ENCODE peak calls at places on chromosomes 6 and 20, in ten cellular contexts. One of them, this sample, is unnamed.

GRCh38 chr6:116562614-116563013 is 8.7 kb upstream of the RWDD1 start:
- DNase-seq in BJ: no peak
- DNase-seq in endodermal cell: no peak
- DNase-seq in nephron progenitor cell: no peak
- DNase-seq in A673: no peak
- DNase-seq in mesothelial cell of epicardium: no peak
- DNase-seq in coronary artery: no peak
- DNase-seq in sigmoid colon: no peak
- DNase-seq in astrocyte: no peak
- DNase-seq in kidney epithelial cell: no peak
- DNase-seq in this sample: no peak

GRCh38 chr6:150813319-150813992 is 52.0 kb upstream of the MTHFD1L start:
- DNase-seq in BJ: no peak
- DNase-seq in endodermal cell: no peak
- DNase-seq in nephron progenitor cell: no peak
- DNase-seq in A673: peak
- DNase-seq in mesothelial cell of epicardium: no peak
- DNase-seq in coronary artery: no peak
- DNase-seq in sigmoid colon: no peak
- DNase-seq in astrocyte: peak
- DNase-seq in kidney epithelial cell: no peak
- DNase-seq in this sample: no peak

GRCh38 chr6:131995924-131996323 is 44.8 kb upstream of the CCN2 start:
- DNase-seq in BJ: peak
- DNase-seq in endodermal cell: no peak
- DNase-seq in nephron progenitor cell: no peak
- DNase-seq in A673: peak
- DNase-seq in mesothelial cell of epicardium: no peak
- DNase-seq in coronary artery: no peak
- DNase-seq in sigmoid colon: no peak
- DNase-seq in astrocyte: peak
- DNase-seq in kidney epithelial cell: peak
- DNase-seq in this sample: no peak

GRCh38 chr6:33015798-33016197 is 6.4 kb upstream of the HLA-DOA start:
- DNase-seq in BJ: no peak
- DNase-seq in endodermal cell: no peak
- DNase-seq in nephron progenitor cell: no peak
- DNase-seq in A673: no peak
- DNase-seq in mesothelial cell of epicardium: no peak
- DNase-seq in coronary artery: no peak
- DNase-seq in sigmoid colon: no peak
- DNase-seq in astrocyte: no peak
- DNase-seq in kidney epithelial cell: no peak
- DNase-seq in this sample: no peak

GRCh38 chr6:131765081-131765852 is 42.6 kb upstream of the ENPP1 start:
- DNase-seq in BJ: peak
- DNase-seq in endodermal cell: peak
- DNase-seq in nephron progenitor cell: no peak
- DNase-seq in A673: no peak
- DNase-seq in mesothelial cell of epicardium: no peak
- DNase-seq in coronary artery: no peak
- DNase-seq in sigmoid colon: no peak
- DNase-seq in astrocyte: peak
- DNase-seq in kidney epithelial cell: no peak
- DNase-seq in this sample: no peak

GRCh38 chr6:148154648-148155047 is 188.0 kb upstream of the SASH1 start:
- DNase-seq in BJ: no peak
- DNase-seq in endodermal cell: no peak
- DNase-seq in nephron progenitor cell: no peak
- DNase-seq in A673: no peak
- DNase-seq in mesothelial cell of epicardium: no peak
- DNase-seq in coronary artery: no peak
- DNase-seq in sigmoid colon: no peak
- DNase-seq in astrocyte: no peak
- DNase-seq in kidney epithelial cell: no peak
- DNase-seq in this sample: no peak

GRCh38 chr20:2128542-2128941 is 26.9 kb downstream of the STK35 start:
- DNase-seq in BJ: no peak
- DNase-seq in endodermal cell: no peak
- DNase-seq in nephron progenitor cell: no peak
- DNase-seq in A673: no peak
- DNase-seq in mesothelial cell of epicardium: no peak
- DNase-seq in coronary artery: no peak
- DNase-seq in sigmoid colon: no peak
- DNase-seq in astrocyte: no peak
- DNase-seq in kidney epithelial cell: no peak
- DNase-seq in this sample: no peak

GRCh38 chr20:41058674-41059008 is 30.0 kb downstream of the TOP1 start:
- DNase-seq in BJ: no peak
- DNase-seq in endodermal cell: no peak
- DNase-seq in nephron progenitor cell: no peak
- DNase-seq in A673: no peak
- DNase-seq in mesothelial cell of epicardium: no peak
- DNase-seq in coronary artery: no peak
- DNase-seq in sigmoid colon: no peak
- DNase-seq in astrocyte: no peak
- DNase-seq in kidney epithelial cell: no peak
- DNase-seq in this sample: no peak

GRCh38 chr6:1314617-1315016 is 2.7 kb downstream of the FOXQ1 start:
- DNase-seq in BJ: no peak
- DNase-seq in endodermal cell: no peak
- DNase-seq in nephron progenitor cell: no peak
- DNase-seq in A673: no peak
- DNase-seq in mesothelial cell of epicardium: no peak
- DNase-seq in coronary artery: no peak
- DNase-seq in sigmoid colon: no peak
- DNase-seq in astrocyte: no peak
- DNase-seq in kidney epithelial cell: no peak
- DNase-seq in this sample: no peak

GRCh38 chr6:1313364-1313754 is 1.5 kb downstream of the FOXQ1 start:
- DNase-seq in BJ: no peak
- DNase-seq in endodermal cell: no peak
- DNase-seq in nephron progenitor cell: no peak
- DNase-seq in A673: no peak
- DNase-seq in mesothelial cell of epicardium: no peak
- DNase-seq in coronary artery: no peak
- DNase-seq in sigmoid colon: no peak
- DNase-seq in astrocyte: no peak
- DNase-seq in kidney epithelial cell: no peak
- DNase-seq in this sample: peak

GRCh38 chr6:1312444-1313363 is 806 bp downstream of the FOXQ1 start:
- DNase-seq in BJ: no peak
- DNase-seq in endodermal cell: peak
- DNase-seq in nephron progenitor cell: peak
- DNase-seq in A673: peak
- DNase-seq in mesothelial cell of epicardium: no peak
- DNase-seq in coronary artery: no peak
- DNase-seq in sigmoid colon: no peak
- DNase-seq in astrocyte: no peak
- DNase-seq in kidney epithelial cell: no peak
- DNase-seq in this sample: peak

GRCh38 chr6:1315201-1315559 is 3.3 kb downstream of the FOXQ1 start:
- DNase-seq in BJ: no peak
- DNase-seq in endodermal cell: no peak
- DNase-seq in nephron progenitor cell: no peak
- DNase-seq in A673: no peak
- DNase-seq in mesothelial cell of epicardium: no peak
- DNase-seq in coronary artery: no peak
- DNase-seq in sigmoid colon: no peak
- DNase-seq in astrocyte: no peak
- DNase-seq in kidney epithelial cell: no peak
- DNase-seq in this sample: no peak

DNA sequence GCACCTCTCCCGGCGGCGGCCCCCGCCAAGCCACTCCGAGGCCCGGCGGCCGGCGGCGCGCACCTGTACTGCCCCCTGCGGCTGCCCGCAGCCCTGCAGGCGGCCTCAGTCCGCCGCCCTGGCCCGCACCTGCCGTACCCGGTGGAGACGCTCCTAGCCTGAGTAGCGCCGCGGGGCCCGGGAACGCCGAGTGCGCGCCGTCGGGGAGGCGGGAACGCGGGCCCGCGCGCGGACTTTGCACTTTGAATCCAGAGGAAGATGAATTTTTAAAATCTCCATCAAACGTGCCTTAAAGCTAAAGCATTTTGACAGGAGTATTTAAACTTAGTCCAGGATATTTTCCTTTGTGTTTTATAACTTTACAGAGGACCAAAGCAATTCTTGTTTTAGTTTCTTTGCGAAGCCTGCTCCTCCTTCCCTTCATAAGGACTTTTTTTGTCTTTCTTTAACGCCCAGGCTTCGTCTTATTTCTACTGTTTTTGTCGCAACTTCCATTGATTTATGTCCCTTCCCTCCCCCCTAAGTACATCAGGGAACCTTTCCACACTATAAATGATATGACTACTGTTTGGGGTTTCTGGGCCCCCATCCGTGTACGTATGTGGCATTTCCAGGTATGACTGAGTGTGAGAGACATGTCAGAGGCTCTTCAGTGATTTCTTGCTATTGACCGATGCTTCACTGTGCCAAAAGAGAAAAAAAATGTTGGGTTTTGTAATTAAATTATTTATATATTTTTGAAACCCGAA is 2.0 kb downstream of the FOXQ1 start:
- DNase-seq in BJ: no peak
- DNase-seq in endodermal cell: peak
- DNase-seq in nephron progenitor cell: peak
- DNase-seq in A673: no peak
- DNase-seq in mesothelial cell of epicardium: peak
- DNase-seq in coronary artery: no peak
- DNase-seq in sigmoid colon: no peak
- DNase-seq in astrocyte: no peak
- DNase-seq in kidney epithelial cell: no peak
- DNase-seq in this sample: peak
- TF ChIP-seq CTCF in BJ: peak
- TF ChIP-seq CTCF in endodermal cell: peak
- TF ChIP-seq CTCF in nephron progenitor cell: peak
- TF ChIP-seq CTCF in A673: no peak
- TF ChIP-seq CTCF in mesothelial cell of epicardium: peak
- TF ChIP-seq CTCF in coronary artery: no peak
- TF ChIP-seq CTCF in sigmoid colon: no peak
- TF ChIP-seq CTCF in astrocyte: no peak
- TF ChIP-seq CTCF in kidney epithelial cell: peak
- TF ChIP-seq CTCF in this sample: peak

DNA sequence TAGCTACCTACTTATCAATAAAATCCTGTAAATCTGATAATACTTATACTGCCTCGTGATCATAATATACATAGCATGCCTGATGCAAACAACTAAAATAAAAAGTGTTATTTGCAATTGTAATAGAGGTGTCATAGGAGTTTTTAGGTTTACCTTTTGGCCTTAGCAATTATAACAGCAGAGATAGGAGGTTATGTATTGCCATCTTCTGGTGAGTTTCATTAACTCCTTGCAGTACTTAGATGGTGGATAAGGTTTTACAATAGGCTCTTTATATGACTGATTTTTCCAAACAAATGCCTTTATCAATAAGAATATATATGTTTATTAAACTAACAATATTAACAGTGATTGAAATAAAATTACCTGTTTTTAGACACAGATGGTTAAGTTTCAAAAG is 27.8 kb upstream of the MYCT1 start:
- DNase-seq in BJ: no peak
- DNase-seq in endodermal cell: no peak
- DNase-seq in nephron progenitor cell: no peak
- DNase-seq in A673: peak
- DNase-seq in mesothelial cell of epicardium: no peak
- DNase-seq in coronary artery: no peak
- DNase-seq in sigmoid colon: no peak
- DNase-seq in astrocyte: peak
- DNase-seq in kidney epithelial cell: no peak
- DNase-seq in this sample: no peak
- TF ChIP-seq CTCF in BJ: peak
- TF ChIP-seq CTCF in endodermal cell: peak
- TF ChIP-seq CTCF in nephron progenitor cell: peak
- TF ChIP-seq CTCF in A673: peak
- TF ChIP-seq CTCF in mesothelial cell of epicardium: no peak
- TF ChIP-seq CTCF in coronary artery: no peak
- TF ChIP-seq CTCF in sigmoid colon: no peak
- TF ChIP-seq CTCF in astrocyte: peak
- TF ChIP-seq CTCF in kidney epithelial cell: peak
- TF ChIP-seq CTCF in this sample: no peak

GRCh38 chr6:108564178-108564577 is 3.5 kb downstream of the FOXO3 start:
- DNase-seq in BJ: peak
- DNase-seq in endodermal cell: no peak
- DNase-seq in nephron progenitor cell: no peak
- DNase-seq in A673: no peak
- DNase-seq in mesothelial cell of epicardium: no peak
- DNase-seq in coronary artery: no peak
- DNase-seq in sigmoid colon: no peak
- DNase-seq in astrocyte: peak
- DNase-seq in kidney epithelial cell: peak
- DNase-seq in this sample: no peak

GRCh38 chr6:108566406-108566805 is 5.7 kb downstream of the FOXO3 start:
- DNase-seq in BJ: no peak
- DNase-seq in endodermal cell: no peak
- DNase-seq in nephron progenitor cell: no peak
- DNase-seq in A673: no peak
- DNase-seq in mesothelial cell of epicardium: no peak
- DNase-seq in coronary artery: no peak
- DNase-seq in sigmoid colon: no peak
- DNase-seq in astrocyte: no peak
- DNase-seq in kidney epithelial cell: no peak
- DNase-seq in this sample: no peak

GRCh38 chr6:108568101-108568500 is 7.4 kb downstream of the FOXO3 start:
- DNase-seq in BJ: no peak
- DNase-seq in endodermal cell: no peak
- DNase-seq in nephron progenitor cell: no peak
- DNase-seq in A673: no peak
- DNase-seq in mesothelial cell of epicardium: no peak
- DNase-seq in coronary artery: no peak
- DNase-seq in sigmoid colon: no peak
- DNase-seq in astrocyte: no peak
- DNase-seq in kidney epithelial cell: no peak
- DNase-seq in this sample: no peak

GRCh38 chr6:108565091-108565766 is 4.5 kb downstream of the FOXO3 start:
- DNase-seq in BJ: no peak
- DNase-seq in endodermal cell: no peak
- DNase-seq in nephron progenitor cell: no peak
- DNase-seq in A673: no peak
- DNase-seq in mesothelial cell of epicardium: no peak
- DNase-seq in coronary artery: no peak
- DNase-seq in sigmoid colon: no peak
- DNase-seq in astrocyte: no peak
- DNase-seq in kidney epithelial cell: no peak
- DNase-seq in this sample: no peak

GRCh38 chr6:108565893-108566292 is 5.2 kb downstream of the FOXO3 start:
- DNase-seq in BJ: no peak
- DNase-seq in endodermal cell: no peak
- DNase-seq in nephron progenitor cell: no peak
- DNase-seq in A673: no peak
- DNase-seq in mesothelial cell of epicardium: no peak
- DNase-seq in coronary artery: no peak
- DNase-seq in sigmoid colon: peak
- DNase-seq in astrocyte: peak
- DNase-seq in kidney epithelial cell: no peak
- DNase-seq in this sample: no peak
- TF ChIP-seq CTCF in BJ: peak
- TF ChIP-seq CTCF in endodermal cell: no peak
- TF ChIP-seq CTCF in nephron progenitor cell: no peak
- TF ChIP-seq CTCF in A673: no peak
- TF ChIP-seq CTCF in mesothelial cell of epicardium: no peak
- TF ChIP-seq CTCF in coronary artery: no peak
- TF ChIP-seq CTCF in sigmoid colon: no peak
- TF ChIP-seq CTCF in astrocyte: no peak
- TF ChIP-seq CTCF in kidney epithelial cell: no peak
- TF ChIP-seq CTCF in this sample: no peak

GRCh38 chr6:13766201-13766634 is 48.1 kb downstream of the MCUR1 start:
- DNase-seq in BJ: no peak
- DNase-seq in endodermal cell: no peak
- DNase-seq in nephron progenitor cell: no peak
- DNase-seq in A673: peak
- DNase-seq in mesothelial cell of epicardium: no peak
- DNase-seq in coronary artery: no peak
- DNase-seq in sigmoid colon: peak
- DNase-seq in astrocyte: peak
- DNase-seq in kidney epithelial cell: peak
- DNase-seq in this sample: no peak

GRCh38 chr6:13764996-13765395 is 49.4 kb downstream of the MCUR1 start:
- DNase-seq in BJ: no peak
- DNase-seq in endodermal cell: no peak
- DNase-seq in nephron progenitor cell: no peak
- DNase-seq in A673: no peak
- DNase-seq in mesothelial cell of epicardium: no peak
- DNase-seq in coronary artery: no peak
- DNase-seq in sigmoid colon: peak
- DNase-seq in astrocyte: no peak
- DNase-seq in kidney epithelial cell: no peak
- DNase-seq in this sample: no peak

GRCh38 chr6:13765570-13765969 is 48.8 kb downstream of the MCUR1 start:
- DNase-seq in BJ: no peak
- DNase-seq in endodermal cell: no peak
- DNase-seq in nephron progenitor cell: no peak
- DNase-seq in A673: no peak
- DNase-seq in mesothelial cell of epicardium: no peak
- DNase-seq in coronary artery: no peak
- DNase-seq in sigmoid colon: peak
- DNase-seq in astrocyte: peak
- DNase-seq in kidney epithelial cell: no peak
- DNase-seq in this sample: no peak

GRCh38 chr6:13769034-13769654 is 45.2 kb downstream of the MCUR1 start:
- DNase-seq in BJ: no peak
- DNase-seq in endodermal cell: no peak
- DNase-seq in nephron progenitor cell: no peak
- DNase-seq in A673: no peak
- DNase-seq in mesothelial cell of epicardium: no peak
- DNase-seq in coronary artery: no peak
- DNase-seq in sigmoid colon: no peak
- DNase-seq in astrocyte: no peak
- DNase-seq in kidney epithelial cell: no peak
- DNase-seq in this sample: no peak

GRCh38 chr6:13767121-13767794 is 47.1 kb downstream of the MCUR1 start:
- DNase-seq in BJ: no peak
- DNase-seq in endodermal cell: peak
- DNase-seq in nephron progenitor cell: peak
- DNase-seq in A673: peak
- DNase-seq in mesothelial cell of epicardium: no peak
- DNase-seq in coronary artery: peak
- DNase-seq in sigmoid colon: peak
- DNase-seq in astrocyte: peak
- DNase-seq in kidney epithelial cell: peak
- DNase-seq in this sample: no peak
- TF ChIP-seq CTCF in BJ: peak
- TF ChIP-seq CTCF in endodermal cell: no peak
- TF ChIP-seq CTCF in nephron progenitor cell: no peak
- TF ChIP-seq CTCF in A673: peak
- TF ChIP-seq CTCF in mesothelial cell of epicardium: no peak
- TF ChIP-seq CTCF in coronary artery: no peak
- TF ChIP-seq CTCF in sigmoid colon: no peak
- TF ChIP-seq CTCF in astrocyte: no peak
- TF ChIP-seq CTCF in kidney epithelial cell: peak
- TF ChIP-seq CTCF in this sample: no peak

This sample was measured in endothelial cell.